ENCODE peak calls at places on chromosome 19, in six cellular contexts. E is GM12878, T is A549, J is K562, Z is HepG2, O is IMR-90. Q is an unnamed sample.

GRCh38 chr19:2259331-2259730 is 3.1 kb upstream of the JSRP1 start:
- DNase-seq in E (no peak), T (peak; percentile 63), J (no peak), Z (no peak), O (peak; percentile 54), Q (no peak)

GRCh38 chr19:8615813-8616596 is 5.5 kb upstream of the ADAMTS10 start:
- DNase-seq in E (no peak), T (peak; percentile 83), J (peak; percentile 72), Z (peak; percentile 62), O (peak; percentile 55), Q (peak; percentile 70)

GRCh38 chr19:48752511-48753365 is at the start of gene FUT1:
- DNase-seq in E (no peak), T (no peak), J (peak; percentile 40), Z (no peak), O (no peak), Q (no peak)

GRCh38 chr19:36894849-36895383 is 21.2 kb downstream of the ZNF829 start:
- DNase-seq in E (no peak), T (no peak), J (no peak), Z (no peak), O (no peak), Q (no peak)

GRCh38 chr19:5017235-5017634 is 48.3 kb downstream of the KDM4B start:
- DNase-seq in E (no peak), T (peak; percentile 34), J (no peak), Z (no peak), O (no peak), Q (no peak)

GRCh38 chr19:2604747-2605329 is 97.7 kb downstream of the GNG7 start:
- DNase-seq in E (no peak), T (no peak), J (no peak), Z (no peak), O (no peak), Q (no peak)

GRCh38 chr19:9936151-9937000 is at the start of gene OLFM2:
- DNase-seq in E (no peak), T (no peak), J (peak; percentile 83), Z (no peak), O (no peak), Q (peak; percentile 68)

GRCh38 chr19:2064788-2065524 is 13.9 kb upstream of the MKNK2 start:
- DNase-seq in E (no peak), T (no peak), J (no peak), Z (no peak), O (no peak), Q (no peak)

GRCh38 chr19:34904846-34905527 is 21.7 kb upstream of the ZNF30 start:
- DNase-seq in E (no peak), T (no peak), J (no peak), Z (no peak), O (no peak), Q (no peak)

GRCh38 chr19:15936950-15937349 is 2.6 kb upstream of the CYP4F11 start:
- DNase-seq in E (no peak), T (no peak), J (no peak), Z (no peak), O (no peak), Q (no peak)

GRCh38 chr19:20238025-20238623 is 71.1 kb downstream of the ZNF486 start:
- DNase-seq in E (peak; percentile 0), T (no peak), J (peak; percentile 20), Z (no peak), O (peak; percentile 77), Q (no peak)

GRCh38 chr19:14554382-14554812 is 17.5 kb downstream of the NDUFB7 start:
- DNase-seq in E (no peak), T (no peak), J (no peak), Z (peak; percentile 76), O (no peak), Q (no peak)

GRCh38 chr19:34254552-34255432 is at the start of gene GARRE1:
- DNase-seq in E (no peak), T (peak; percentile 86), J (peak; percentile 64), Z (no peak), O (peak; percentile 24), Q (peak; percentile 82)

GRCh38 chr19:7857727-7858701 is 16.2 kb downstream of the PRR36 start:
- DNase-seq in E (no peak), T (no peak), J (peak; percentile 84), Z (no peak), O (no peak), Q (no peak)

GRCh38 chr19:1767464-1767933 is 14.2 kb downstream of the ONECUT3 start:
- DNase-seq in E (no peak), T (no peak), J (peak; percentile 94), Z (no peak), O (no peak), Q (peak; percentile 84)

GRCh38 chr19:3146677-3147100 is 10.9 kb downstream of the GNA15 start:
- DNase-seq in E (no peak), T (no peak), J (peak; percentile 70), Z (peak; percentile 21), O (no peak), Q (peak; percentile 59)

GRCh38 chr19:10424011-10424637 is 3.8 kb downstream of the PDE4A start:
- DNase-seq in E (no peak), T (peak; percentile 82), J (peak; percentile 88), Z (peak; percentile 58), O (peak; percentile 68), Q (peak; percentile 90)

GRCh38 chr19:17441241-17442135 is 7.0 kb downstream of the TMEM221 start:
- DNase-seq in E (no peak), T (peak; percentile 38), J (peak; percentile 78), Z (peak; percentile 29), O (no peak), Q (peak; percentile 52)

GRCh38 chr19:16000024-16000687 is 51.3 kb downstream of the OR10H4 start:
- DNase-seq in E (no peak), T (no peak), J (no peak), Z (no peak), O (peak; percentile 10), Q (no peak)

GRCh38 chr19:30228113-30228725 is 144.0 kb upstream of the ZNF536 start:
- DNase-seq in E (no peak), T (no peak), J (no peak), Z (no peak), O (no peak), Q (peak; percentile 39)

GRCh38 chr19:15297416-15298224 is 34.7 kb downstream of the BRD4 start:
- DNase-seq in E (no peak), T (peak; percentile 85), J (no peak), Z (peak; percentile 99), O (peak; percentile 83), Q (no peak)

DNA sequence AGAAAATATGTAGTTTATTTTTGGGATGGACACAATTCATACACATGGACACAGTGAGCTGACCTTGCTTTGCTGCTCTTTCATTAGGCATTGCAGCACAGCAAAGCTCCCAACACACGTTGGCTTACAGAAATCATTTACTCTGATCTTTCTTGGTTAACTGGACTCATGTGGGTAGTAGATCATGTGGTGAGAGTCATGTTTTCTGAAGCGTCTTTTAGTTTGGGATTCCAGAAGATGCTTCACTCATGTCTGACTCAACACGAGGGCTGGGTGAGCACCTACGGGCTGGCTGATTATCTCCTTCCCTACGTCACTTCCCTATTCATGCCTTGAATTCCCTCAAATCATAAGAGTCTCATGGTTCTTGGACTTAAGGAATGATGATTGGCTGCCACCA is 12.1 kb upstream of the LGALS16 start:
- DNase-seq in E (no peak), T (no peak), J (no peak), Z (no peak), O (no peak), Q (no peak)
- TF ChIP-seq BHLHE40 in E (no peak), T (no peak), J (no peak), Z (no peak), O (no peak), Q (no peak)

DNA sequence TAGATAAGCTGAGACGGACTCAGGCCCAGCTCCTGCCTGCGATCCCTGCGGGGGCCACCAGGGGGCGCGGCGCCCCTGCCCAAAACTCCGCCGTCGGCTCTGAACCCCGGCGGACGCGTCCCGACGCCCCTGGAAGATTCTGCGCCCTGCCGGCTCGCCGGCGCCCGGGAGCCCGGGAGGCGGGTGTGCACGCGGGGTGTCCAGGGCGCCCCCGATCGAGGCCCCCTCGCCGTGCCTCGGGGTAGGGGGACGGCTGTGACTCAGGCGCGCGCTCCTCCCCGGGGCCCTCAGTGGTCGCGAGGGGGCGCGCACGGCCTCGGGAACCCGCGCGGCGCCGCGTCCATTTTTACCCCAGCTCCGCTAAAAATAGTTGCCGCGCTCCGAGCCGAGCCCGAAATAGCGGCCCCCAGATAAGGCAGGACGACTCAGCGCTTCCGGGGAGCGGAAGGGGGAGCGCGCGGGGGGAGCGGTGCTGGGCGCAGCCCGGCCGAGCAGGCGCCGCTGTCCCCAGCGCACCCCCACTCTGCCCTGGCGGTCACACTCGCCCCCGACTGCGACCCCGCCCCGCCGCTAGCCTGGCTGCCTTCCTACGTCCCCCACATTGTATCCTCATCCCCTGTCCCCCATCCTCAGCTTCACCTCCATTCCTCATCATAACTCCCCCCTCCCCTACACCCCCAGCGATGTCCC is 16.0 kb upstream of the ERCC1 start:
- DNase-seq in E (no peak), T (peak; percentile 83), J (peak; percentile 90), Z (no peak), O (peak; percentile 72), Q (peak; percentile 73)
- TF ChIP-seq BHLHE40 in E (peak; percentile 74), T (no peak), J (peak; percentile 54), Z (no peak), O (no peak), Q (no peak)

GRCh38 chr19:50330365-50331078 is 1.3 kb upstream of the KCNC3 start:
- DNase-seq in E (no peak), T (peak; percentile 87), J (peak; percentile 92), Z (peak; percentile 73), O (peak; percentile 1), Q (peak; percentile 86)
- TF ChIP-seq BHLHE40 in E (peak; percentile 75), T (no peak), J (no peak), Z (no peak), O (no peak), Q (no peak)

GRCh38 chr19:554817-555216 is 11.0 kb downstream of the GZMM start:
- DNase-seq in E (no peak), T (no peak), J (no peak), Z (no peak), O (no peak), Q (no peak)

GRCh38 chr19:555474-555808 is 11.6 kb downstream of the GZMM start:
- DNase-seq in E (no peak), T (no peak), J (no peak), Z (no peak), O (no peak), Q (no peak)

GRCh38 chr19:556611-557382 is 12.9 kb downstream of the GZMM start:
- DNase-seq in E (no peak), T (no peak), J (peak; percentile 48), Z (peak; percentile 27), O (no peak), Q (no peak)

DNA sequence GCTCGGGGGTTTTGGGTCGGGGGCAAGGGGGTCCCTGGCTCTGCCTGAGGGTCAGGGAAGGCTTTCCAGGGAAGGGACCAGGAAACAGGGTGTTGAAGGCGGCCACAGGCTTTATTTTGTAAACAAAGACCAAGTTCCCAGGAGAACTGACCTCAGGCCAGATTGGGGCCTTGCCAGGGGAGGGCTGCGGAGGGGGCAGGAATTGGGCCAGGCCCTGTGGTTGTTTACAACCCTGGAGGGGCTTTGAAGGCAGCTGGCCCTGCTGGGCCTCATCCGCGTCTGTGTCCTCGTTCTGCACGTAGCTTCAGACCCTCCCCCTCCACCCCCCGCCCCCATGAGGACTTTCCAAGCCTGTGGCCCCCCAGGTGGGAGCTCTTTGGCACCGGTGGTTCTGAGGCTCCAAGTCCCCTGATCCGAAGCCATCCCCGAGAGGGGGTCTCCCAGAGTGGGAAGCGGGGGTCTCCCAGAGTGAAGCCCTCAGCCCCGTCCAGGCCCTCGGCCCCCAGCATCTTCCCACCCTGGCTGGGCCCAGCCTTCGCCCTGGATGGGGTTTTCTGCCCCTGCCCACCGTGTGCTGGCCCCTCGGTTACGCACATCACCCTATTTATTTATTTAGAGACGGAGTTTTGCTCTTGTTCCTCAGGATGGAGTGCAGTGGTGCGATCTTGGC is 13.5 kb upstream of the BSG start:
- DNase-seq in E (no peak), T (no peak), J (no peak), Z (peak; percentile 23), O (peak; percentile 14), Q (no peak)
- TF ChIP-seq BHLHE40 in E (no peak), T (no peak), J (no peak), Z (no peak), O (no peak), Q (no peak)